ENCODE peak calls at places on chromosomes 3 and 15, in ten cellular contexts. U is SK-N-DZ; S is activated CD4-positive, alpha-beta T cell treated with anti-CD3 and anti-CD28 coated beads, Interleukin-2, amount 50 U/mL, for 48 hours; D is AG04450; B is Right ventricle myocardium superior; O is H9; Y is foreskin fibroblast; Q is effector memory CD4-positive, alpha-beta T cell; H is left lung; N is NCI-H1930. L is an unnamed sample.

GRCh38 chr15:70095387-70096214 is 2.1 kb downstream of the TLE3 start:
- DNase-seq in S (peak), O (peak), H (peak), D (no peak), U (peak), Q (no peak), Y (peak), B (peak), N (no peak), L (peak)

GRCh38 chr15:100940785-100941379 is 21.7 kb downstream of the LRRK1 start:
- DNase-seq in S (no peak), Q (no peak), N (no peak), B (no peak), U (no peak), D (no peak), Y (no peak), H (no peak), O (no peak), L (no peak)

GRCh38 chr3:41200669-41201021 is 1.3 kb downstream of the CTNNB1 start:
- DNase-seq in H (no peak), N (no peak), B (no peak), D (no peak), Y (peak), Q (peak), S (peak), O (no peak), U (peak), L (no peak)

GRCh38 chr3:53842436-53843194 is 3.6 kb downstream of the CHDH start:
- DNase-seq in Q (no peak), O (peak), D (no peak), B (no peak), S (no peak), N (no peak), H (no peak), U (no peak), Y (peak), L (peak)

GRCh38 chr15:70059476-70060213 is 38.1 kb downstream of the TLE3 start:
- DNase-seq in H (no peak), D (no peak), O (no peak), U (no peak), S (no peak), Y (no peak), B (no peak), N (no peak), Q (no peak), L (no peak)

GRCh38 chr15:82739086-82739485 is 29.4 kb upstream of the AP3B2 start:
- DNase-seq in D (no peak), U (no peak), B (no peak), H (no peak), N (no peak), Q (no peak), Y (peak), O (no peak), S (no peak), L (no peak)

GRCh38 chr3:43015572-43016512 is 36.7 kb downstream of the GASK1A start:
- DNase-seq in S (no peak), Q (no peak), H (no peak), N (no peak), U (no peak), O (no peak), D (no peak), Y (no peak), B (no peak), L (peak)

GRCh38 chr3:114674041-114674440 is 380.2 kb downstream of the TIGIT start:
- DNase-seq in U (no peak), H (no peak), N (no peak), O (no peak), B (no peak), S (no peak), D (peak), Q (no peak), Y (peak), L (no peak)

GRCh38 chr3:24316887-24317383 is 177.7 kb downstream of the THRB start:
- DNase-seq in Q (no peak), B (no peak), S (no peak), H (no peak), D (no peak), U (no peak), N (no peak), O (no peak), Y (peak), L (no peak)

GRCh38 chr15:85313339-85313738 is 67.1 kb upstream of the AKAP13 start:
- DNase-seq in U (no peak), B (no peak), Q (no peak), Y (peak), N (no peak), S (no peak), O (no peak), D (no peak), H (no peak), L (no peak)

GRCh38 chr3:64016941-64017620 is 6.2 kb downstream of the PSMD6 start:
- DNase-seq in D (no peak), Q (no peak), Y (no peak), S (no peak), H (no peak), U (no peak), O (no peak), B (no peak), N (no peak), L (no peak)

GRCh38 chr15:71804695-71805470 is 5.5 kb upstream of the NR2E3 start:
- DNase-seq in U (no peak), Y (no peak), B (no peak), S (no peak), H (no peak), O (no peak), Q (no peak), D (no peak), N (no peak), L (no peak)

GRCh38 chr3:35651888-35652287 is 12.6 kb downstream of the ARPP21 start:
- DNase-seq in Y (peak), Q (no peak), U (no peak), H (no peak), S (no peak), D (no peak), O (no peak), N (no peak), B (no peak), L (no peak)

GRCh38 chr3:52211268-52211891 is 13.4 kb downstream of the ALAS1 start:
- DNase-seq in B (peak), S (no peak), N (no peak), D (no peak), U (no peak), H (no peak), Y (no peak), Q (no peak), O (no peak), L (no peak)

GRCh38 chr3:171824076-171824475 is 13.8 kb upstream of the PLD1 start:
- DNase-seq in D (no peak), H (peak), Q (no peak), Y (no peak), S (no peak), B (no peak), U (no peak), N (no peak), O (no peak), L (no peak)

L was measured in endodermal cell.